ENCODE peak calls at places on chromosomes 16 and 17, in four cellular contexts. V, O, P and R are unnamed samples.

GRCh38 chr17:73650147-73650546 is 5.9 kb upstream of the SDK2 start:
- DNase-seq in V (no peak), P (peak; percentile 38), O (no peak), R (no peak)

GRCh38 chr17:57774872-57775271 is 29.8 kb upstream of the CCDC182 start:
- DNase-seq in O (no peak), V (no peak), P (no peak), R (no peak)

GRCh38 chr17:45227101-45227591 is 5.5 kb downstream of the FMNL1 start:
- DNase-seq in O (no peak), P (no peak), V (no peak), R (no peak)

GRCh38 chr16:54050281-54051210 is 236.0 kb downstream of the IRX3 start:
- DNase-seq in P (no peak), V (no peak), O (peak; percentile 22), R (no peak)

GRCh38 chr16:86740817-86741799 is 162.8 kb downstream of the FOXL1 start:
- DNase-seq in P (no peak), O (peak; percentile 94), V (peak; percentile 80), R (no peak)

GRCh38 chr16:88744839-88745521 is 38.7 kb downstream of the CTU2 start:
- DNase-seq in O (no peak), P (no peak), V (no peak), R (no peak)

GRCh38 chr17:39144414-39144813 is 7.0 kb downstream of the PLXDC1 start:
- DNase-seq in V (peak; percentile 94), P (no peak), O (peak; percentile 48), R (no peak)

GRCh38 chr17:62716834-62717588 is 89.5 kb downstream of the MRC2 start:
- DNase-seq in V (no peak), O (no peak), P (peak; percentile 66), R (no peak)

GRCh38 chr17:15266325-15266950 is 1.3 kb upstream of the PMP22 start:
- DNase-seq in O (no peak), P (no peak), V (no peak), R (no peak)

GRCh38 chr16:56603589-56603988 is 4.8 kb upstream of the MT2A start:
- DNase-seq in O (peak; percentile 60), P (peak; percentile 64), V (peak; percentile 53), R (no peak)

GRCh38 chr16:59905628-59906027 is 1171.5 kb upstream of the GOT2 start:
- DNase-seq in V (no peak), O (no peak), P (no peak), R (no peak)

GRCh38 chr17:2517539-2517938 is 5.9 kb upstream of the METTL16 start:
- DNase-seq in O (no peak), V (no peak), P (no peak), R (no peak)

GRCh38 chr17:16342979-16343378 is 10.3 kb downstream of the CENPV start:
- DNase-seq in V (peak; percentile 70), O (peak; percentile 26), P (no peak), R (no peak)

GRCh38 chr17:57009737-57010445 is 32.0 kb downstream of the SCPEP1 start:
- DNase-seq in V (peak; percentile 47), O (peak; percentile 47), P (peak; percentile 67), R (peak; percentile 26)

GRCh38 chr16:11833951-11834695 is 17.2 kb downstream of the RSL1D1 start:
- DNase-seq in O (peak; percentile 83), P (peak; percentile 92), V (peak; percentile 90), R (no peak)

GRCh38 chr16:12391974-12392373 is 411.7 kb downstream of the CPPED1 start:
- DNase-seq in O (no peak), P (no peak), V (no peak), R (no peak)

GRCh38 chr16:23537390-23537789 is 19.8 kb downstream of the EARS2 start:
- DNase-seq in V (no peak), P (peak; percentile 32), O (no peak), R (no peak)

GRCh38 chr17:79741751-79742588 is 11.2 kb downstream of the ENPP7 start:
- DNase-seq in V (peak; percentile 32), P (peak; percentile 75), O (peak; percentile 55), R (peak; percentile 87)

GRCh38 chr17:62692721-62693431 is 65.4 kb downstream of the MRC2 start:
- DNase-seq in P (peak; percentile 18), V (no peak), O (peak; percentile 36), R (no peak)

GRCh38 chr16:606656-607307 is 16.9 kb downstream of the RAB40C start:
- DNase-seq in V (no peak), P (no peak), O (no peak), R (no peak)

DNA sequence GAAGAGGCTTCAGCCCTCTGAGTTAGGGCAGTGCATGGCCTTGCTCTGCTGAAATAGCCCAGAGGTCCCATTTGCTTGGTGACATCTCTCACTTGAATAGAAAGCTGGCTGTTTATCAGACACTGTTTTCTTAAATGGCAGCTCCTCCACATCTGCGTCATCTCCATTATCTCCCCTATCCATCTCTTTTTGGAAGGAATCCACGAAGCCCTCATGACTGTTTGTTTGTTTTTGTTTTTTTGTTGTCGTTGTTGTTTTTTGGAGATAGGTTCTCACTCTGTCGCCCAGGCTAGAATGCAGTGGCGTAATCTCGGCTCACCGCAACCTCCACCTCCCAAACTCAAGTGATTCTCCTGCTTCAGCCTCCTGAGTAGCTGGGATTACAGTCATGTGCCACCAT is 16.6 kb downstream of the NAA60 start:
- DNase-seq in O (peak; percentile 11), P (peak; percentile 92), V (no peak), R (no peak)
- H3K9me3 ChIP-seq in O (no peaks in the 10 kb centered on the region), P (no peaks in the 10 kb centered on the region), V (no peaks in the 10 kb centered on the region), R (peaks cover 2% of the 10 kb centered on the region)

DNA sequence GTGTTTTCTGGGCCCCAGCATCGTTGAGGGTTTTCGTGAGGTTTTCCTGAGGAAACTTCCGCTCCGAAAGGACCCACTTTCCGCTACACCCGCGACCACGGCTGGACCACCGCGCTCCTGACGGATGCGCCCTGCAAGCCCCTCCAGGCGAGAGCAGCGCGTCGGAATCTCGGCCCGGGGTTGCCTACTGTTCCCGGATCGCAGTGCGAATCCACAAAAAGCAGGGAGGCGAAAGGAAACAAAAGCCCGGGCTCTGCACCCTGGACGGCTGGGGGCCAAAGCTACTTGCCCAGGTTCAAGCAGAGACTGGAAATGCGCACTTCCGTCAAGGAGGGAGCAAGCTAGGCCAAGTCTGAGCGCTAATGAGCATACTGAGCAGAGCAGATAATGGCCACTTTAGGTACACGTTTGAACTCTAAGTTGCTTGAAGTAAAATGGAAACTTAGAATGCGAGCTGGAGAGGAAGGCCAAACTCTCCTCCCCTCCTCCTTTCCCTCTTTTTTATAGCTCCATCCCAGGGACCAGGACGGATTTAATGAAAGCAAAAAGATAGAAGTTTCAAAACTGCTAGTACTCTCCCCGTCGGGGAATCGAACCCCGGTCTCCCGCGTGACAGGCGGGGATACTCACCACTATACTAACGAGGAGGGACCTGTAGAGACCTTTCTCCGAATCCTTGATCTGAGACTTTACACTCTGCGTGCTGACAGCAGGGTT is 11.4 kb upstream of the AURKB start:
- DNase-seq in P (peak; percentile 89), V (peak; percentile 89), O (peak; percentile 97), R (peak; percentile 96)
- H3K4ac ChIP-seq in P (peak overlapping the region; percentile 17), V (peak overlapping the region; percentile 72), O (no peak overlapping the region), R (no peak overlapping the region)

GRCh38 chr16:3003582-3004270 is 9.0 kb upstream of the CLDN9 start:
- DNase-seq in V (peak; percentile 98), P (peak; percentile 99), O (peak; percentile 97), R (peak; percentile 96)
- H3K27ac ChIP-seq in V (no peak overlapping the region), P (no peak overlapping the region), O (no peak overlapping the region), R (no peak overlapping the region)

DNA sequence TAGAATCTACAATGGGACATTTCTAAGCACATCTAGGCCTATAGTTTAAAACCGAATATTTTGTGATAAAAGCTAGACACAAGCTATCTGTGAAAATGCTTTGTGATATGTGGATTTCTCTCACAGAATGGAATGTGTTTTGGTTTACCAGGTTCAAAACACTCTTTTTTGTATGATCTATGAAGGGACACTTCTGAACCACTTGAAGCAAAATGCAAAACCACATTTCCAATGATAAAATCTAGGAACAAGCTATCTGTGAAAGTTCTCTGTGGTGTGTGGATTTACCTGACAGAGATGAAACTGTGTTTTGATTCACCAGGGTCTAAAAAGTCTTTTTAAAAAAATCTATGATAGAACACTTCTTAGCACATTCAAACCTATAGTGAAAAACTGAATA is 2192.4 kb downstream of the TP53TG3F start:
- DNase-seq in O (no peak), P (no peak), V (no peak), R (no peak)
- H3K9me3 ChIP-seq in O (peaks cover 27% of the 10 kb centered on the region), P (no peaks in the 10 kb centered on the region), V (no peaks in the 10 kb centered on the region), R (no peaks in the 10 kb centered on the region)

GRCh38 chr16:31268891-31269290 is 9.1 kb downstream of the ITGAM start:
- DNase-seq in V (no peak), O (no peak), P (no peak), R (no peak)

GRCh38 chr16:31268033-31268365 is 8.2 kb downstream of the ITGAM start:
- DNase-seq in V (no peak), P (no peak), O (no peak), R (no peak)

GRCh38 chr16:31267332-31268032 is 7.7 kb downstream of the ITGAM start:
- DNase-seq in P (peak; percentile 59), V (no peak), O (no peak), R (no peak)

GRCh38 chr16:31262084-31262483 is 2.3 kb downstream of the ITGAM start:
- DNase-seq in P (no peak), V (no peak), O (no peak), R (no peak)

DNA sequence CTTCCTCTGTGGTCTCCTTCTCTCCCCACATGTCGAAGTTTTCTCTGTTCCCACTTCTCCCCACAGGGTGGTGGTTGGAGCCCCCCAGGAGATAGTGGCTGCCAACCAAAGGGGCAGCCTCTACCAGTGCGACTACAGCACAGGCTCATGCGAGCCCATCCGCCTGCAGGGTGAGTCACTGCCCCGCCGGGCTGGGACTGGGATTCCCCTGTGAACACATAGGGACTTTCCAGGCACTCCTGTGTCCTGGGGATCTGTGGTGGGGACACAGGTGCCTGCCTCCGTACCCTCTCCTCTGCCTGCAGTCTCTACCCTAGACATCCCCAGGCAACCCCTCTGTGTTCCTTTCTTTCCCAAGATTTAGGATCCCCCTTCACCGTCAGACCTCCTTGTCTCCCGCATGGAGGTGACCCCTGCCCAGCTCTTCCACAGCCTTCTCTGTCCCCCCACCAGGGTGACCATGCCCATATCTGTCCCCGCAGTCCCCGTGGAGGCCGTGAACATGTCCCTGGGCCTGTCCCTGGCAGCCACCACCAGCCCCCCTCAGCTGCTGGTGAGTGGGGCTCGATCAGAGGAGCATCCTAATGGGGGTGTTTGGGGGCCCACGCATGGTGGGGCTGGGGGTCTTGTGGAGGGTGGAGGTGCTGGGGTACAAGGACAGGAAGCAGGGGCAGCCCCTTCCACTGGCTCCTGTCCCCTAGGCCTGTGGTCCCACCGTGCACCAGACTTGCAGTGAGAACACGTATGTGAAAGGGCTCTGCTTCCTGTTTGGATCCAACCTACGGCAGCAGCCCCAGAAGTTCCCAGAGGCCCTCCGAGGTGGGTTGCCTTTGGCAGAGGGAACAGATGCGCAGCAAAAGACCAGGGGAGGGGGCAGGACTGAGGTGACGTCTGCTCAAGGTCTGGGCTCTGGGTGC is 5.8 kb downstream of the ITGAM start:
- DNase-seq in P (peak; percentile 69), O (no peak), V (peak; percentile 60), R (no peak)
- H3K4ac ChIP-seq in P (no peak overlapping the region), O (no peak overlapping the region), V (no peak overlapping the region), R (no peak overlapping the region)

GRCh38 chr17:60305141-60305540 is 86.8 kb downstream of the USP32 start:
- DNase-seq in P (peak; percentile 8), V (no peak), O (peak; percentile 9), R (no peak)

GRCh38 chr17:60301644-60302043 is 90.3 kb downstream of the USP32 start:
- DNase-seq in V (no peak), P (no peak), O (no peak), R (no peak)

GRCh38 chr17:60300949-60301348 is 91.0 kb downstream of the USP32 start:
- DNase-seq in V (peak; percentile 13), P (no peak), O (no peak), R (no peak)

GRCh38 chr17:60303406-60304099 is 88.4 kb downstream of the USP32 start:
- DNase-seq in O (peak; percentile 9), V (no peak), P (no peak), R (no peak)

GRCh38 chr17:60304502-60304901 is 87.4 kb downstream of the USP32 start:
- DNase-seq in P (no peak), V (no peak), O (no peak), R (no peak)
- H3K27ac ChIP-seq in P (no peak overlapping the region), V (no peak overlapping the region), O (no peak overlapping the region), R (no peak overlapping the region)